ENCODE peak calls at places on chromosomes 6 and 20, in five cellular contexts. O is AG20443; L is kidney; D is stimulated activated CD8-positive, alpha-beta memory T cell treated with anti-CD3 and anti-CD28 coated beads, Interleukin-2, amount 100 ng/mL, for 1 hour; P is NCI-H1092 treated with DMSO at 0.1 percent for 48 hours. N is an unnamed sample.

GRCh38 chr6:119594907-119595306 is 245.3 kb upstream of the MAN1A1 start:
- DNase-seq in L (no peak), O (no peak), P (no peak), D (no peak), N (no peak)

GRCh38 chr6:170344631-170345576 is 38.3 kb downstream of the FAM120B start:
- DNase-seq in O (peak), D (no peak), L (no peak), P (no peak), N (no peak)

GRCh38 chr6:123829302-123829953 is 25.8 kb downstream of the NKAIN2 start:
- DNase-seq in L (no peak), D (no peak), P (no peak), O (peak), N (no peak)

GRCh38 chr20:25230177-25230831 is 17.6 kb upstream of the PYGB start:
- DNase-seq in L (no peak), P (no peak), O (no peak), D (no peak), N (no peak)

GRCh38 chr6:93088675-93089575 is 330.4 kb downstream of the EPHA7 start:
- DNase-seq in O (no peak), P (no peak), D (no peak), L (no peak), N (no peak)

GRCh38 chr6:25732468-25733198 is 21.9 kb upstream of the SLC17A4 start:
- DNase-seq in L (no peak), O (no peak), P (no peak), D (no peak), N (no peak)

GRCh38 chr20:37917436-37917835 is 14.5 kb downstream of the VSTM2L start:
- DNase-seq in L (no peak), D (no peak), O (no peak), P (no peak), N (no peak)

GRCh38 chr20:9912858-9913434 is 74.1 kb upstream of the PAK5 start:
- DNase-seq in O (peak), L (no peak), D (no peak), P (peak), N (no peak)

GRCh38 chr6:8047466-8048292 is 16.5 kb downstream of the BLOC1S5 start:
- DNase-seq in L (no peak), P (no peak), D (no peak), O (peak), N (no peak)

GRCh38 chr6:79525272-79526100 is 11.7 kb downstream of the LCA5 start:
- DNase-seq in O (no peak), L (no peak), P (no peak), D (no peak), N (no peak)

GRCh38 chr20:15930324-15931305 is 642.6 kb downstream of the KIF16B start:
- DNase-seq in D (no peak), L (no peak), O (peak), P (peak), N (no peak)

GRCh38 chr20:50346372-50347347 is 156.0 kb downstream of the CEBPB start:
- DNase-seq in O (peak), D (no peak), L (peak), P (peak), N (no peak)

GRCh38 chr6:139531148-139531547 is 156.7 kb upstream of the CITED2 start:
- DNase-seq in O (no peak), P (no peak), L (no peak), D (peak), N (no peak)

GRCh38 chr6:151681426-151682059 is 125.9 kb upstream of the ESR1 start:
- DNase-seq in L (no peak), D (no peak), O (peak), P (no peak), N (no peak)

GRCh38 chr20:16490696-16491095 is 82.6 kb downstream of the KIF16B start:
- DNase-seq in D (no peak), L (no peak), P (no peak), O (no peak), N (no peak)

GRCh38 chr6:11727356-11727755 is 51.2 kb downstream of the ADTRP start:
- DNase-seq in O (no peak), L (no peak), P (no peak), D (no peak), N (no peak)

GRCh38 chr6:158174514-158174913 is 6.4 kb downstream of the GTF2H5 start:
- DNase-seq in O (peak), L (no peak), P (no peak), D (no peak), N (no peak)

GRCh38 chr6:17157617-17158016 is 55.8 kb downstream of the STMND1 start:
- DNase-seq in D (no peak), L (no peak), O (no peak), P (no peak), N (no peak)

GRCh38 chr20:26163890-26164289 is 467.2 kb upstream of the ZNF337 start:
- DNase-seq in D (no peak), P (no peak), O (peak), L (no peak), N (no peak)

GRCh38 chr6:10554826-10555225 is 33.7 kb downstream of the GCNT2 start:
- DNase-seq in P (no peak), O (no peak), L (no peak), D (no peak), N (no peak)

GRCh38 chr20:23445596-23446217 is 6.2 kb downstream of the CSTL1 start:
- DNase-seq in O (peak), P (no peak), D (no peak), L (no peak), N (no peak)

GRCh38 chr6:108408453-108408852 is 113.6 kb downstream of the AFG1L start:
- DNase-seq in L (no peak), D (no peak), O (peak), P (no peak), N (no peak)

GRCh38 chr20:38109657-38110524 is 55.2 kb downstream of the TGM2 start:
- DNase-seq in O (peak), P (no peak), D (no peak), L (no peak), N (no peak)

GRCh38 chr6:55445648-55446204 is 118.5 kb downstream of the GFRAL start:
- DNase-seq in D (no peak), O (peak), L (no peak), P (peak), N (no peak)

GRCh38 chr6:96760153-96760687 is 77.1 kb downstream of the GPR63 start:
- DNase-seq in P (no peak), O (no peak), D (no peak), L (no peak), N (no peak)

GRCh38 chr6:21067521-21067920 is 526.0 kb upstream of the SOX4 start:
- DNase-seq in D (no peak), P (no peak), O (no peak), L (no peak), N (no peak)

GRCh38 chr6:13000537-13000936 is 284.0 kb downstream of the PHACTR1 start:
- DNase-seq in L (no peak), D (no peak), P (no peak), O (no peak), N (no peak)

GRCh38 chr6:70651326-70651905 is 16.3 kb upstream of the SMAP1 start:
- DNase-seq in D (no peak), O (no peak), L (no peak), P (no peak), N (peak)

GRCh38 chr20:9488063-9488462 is 26.3 kb upstream of the LAMP5 start:
- DNase-seq in O (no peak), L (no peak), D (no peak), P (no peak), N (no peak)

N was measured in activated T-helper 2 cell treated with anti-CD3 and anti-CD28 coated beads, Interferon-gamma antibody, Interleukin-2, Interleukin-4, amounts not matched to agents 10 μg/mL and 5 μg/mL and 100 μg/mL, durations not matched to agents 14 hours and 24 hours and 36 hours.